ENCODE peak calls at places on chromosomes 2 and 18, in nine cellular contexts. A, T, U, D, V, I, Y, L and F are unnamed samples.

GRCh38 chr2:122167561-122167960 is 412.1 kb downstream of the TSN start:
- DNase-seq in A (no peak), T (no peak), U (no peak), D (no peak), V (no peak), I (no peak), Y (no peak), L (no peak), F (no peak)

GRCh38 chr2:3631851-3632659 is 25.9 kb upstream of the ALLC start:
- DNase-seq in A (peak), T (peak), U (no peak), D (no peak), V (no peak), I (no peak), Y (no peak), L (no peak), F (peak)

GRCh38 chr18:79723036-79723435 is 43.4 kb downstream of the CTDP1 start:
- DNase-seq in A (no peak), T (no peak), U (no peak), D (no peak), V (no peak), I (no peak), Y (peak), L (no peak), F (no peak)

GRCh38 chr2:145845207-145845894 is 1325.4 kb upstream of the ZEB2 start:
- DNase-seq in A (no peak), T (no peak), U (no peak), D (no peak), V (no peak), I (no peak), Y (no peak), L (no peak), F (no peak)

GRCh38 chr18:22229456-22230124 is 60.2 kb downstream of the GATA6 start:
- DNase-seq in A (no peak), T (no peak), U (no peak), D (no peak), V (no peak), I (no peak), Y (no peak), L (no peak), F (no peak)

GRCh38 chr2:69073928-69074575 is 61.1 kb downstream of the ANTXR1 start:
- DNase-seq in A (no peak), T (no peak), U (no peak), D (peak), V (no peak), I (no peak), Y (no peak), L (no peak), F (no peak)

GRCh38 chr18:79685281-79685680 is 5.7 kb downstream of the CTDP1 start:
- DNase-seq in A (no peak), T (no peak), U (no peak), D (no peak), V (no peak), I (no peak), Y (no peak), L (no peak), F (no peak)

GRCh38 chr2:39581866-39582265 is 83.9 kb upstream of the TMEM178A start:
- DNase-seq in A (no peak), T (no peak), U (no peak), D (no peak), V (no peak), I (no peak), Y (no peak), L (no peak), F (no peak)

GRCh38 chr2:195710407-195710806 is 53.4 kb downstream of the SLC39A10 start:
- DNase-seq in A (no peak), T (no peak), U (no peak), D (no peak), V (no peak), I (no peak), Y (no peak), L (no peak), F (no peak)

GRCh38 chr2:189149981-189150380 is 29.6 kb downstream of the COL5A2 start:
- DNase-seq in A (no peak), T (no peak), U (no peak), D (peak), V (no peak), I (no peak), Y (no peak), L (no peak), F (no peak)

GRCh38 chr2:189146553-189146952 is 33.0 kb downstream of the COL5A2 start:
- DNase-seq in A (no peak), T (no peak), U (no peak), D (no peak), V (no peak), I (no peak), Y (no peak), L (no peak), F (no peak)

GRCh38 chr2:189144700-189145211 is 34.8 kb downstream of the COL5A2 start:
- DNase-seq in A (no peak), T (no peak), U (no peak), D (no peak), V (no peak), I (no peak), Y (no peak), L (no peak), F (no peak)

GRCh38 chr2:189147989-189148388 is 31.6 kb downstream of the COL5A2 start:
- DNase-seq in A (no peak), T (no peak), U (no peak), D (no peak), V (no peak), I (no peak), Y (no peak), L (no peak), F (no peak)

DNA sequence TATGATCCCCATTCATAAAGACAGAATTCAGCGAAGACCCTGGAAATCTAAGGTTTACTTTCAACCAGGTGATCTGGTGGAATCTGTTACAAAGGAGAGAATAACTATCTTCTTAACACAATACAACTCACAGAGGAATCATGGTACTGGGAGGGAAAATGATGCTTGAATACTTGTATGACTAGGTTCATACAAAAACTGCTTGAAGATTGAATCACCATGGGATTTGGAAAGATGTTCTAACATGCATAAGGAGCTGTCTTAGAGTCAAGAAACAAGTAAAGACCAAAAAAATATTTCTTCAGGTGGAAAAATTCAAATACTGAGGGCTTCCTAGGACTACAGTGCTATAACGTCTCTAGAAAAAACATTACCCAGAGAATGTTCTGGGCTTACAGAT is 32.2 kb downstream of the COL5A2 start:
- DNase-seq in A (no peak), T (no peak), U (no peak), D (no peak), V (no peak), I (no peak), Y (no peak), L (no peak), F (no peak)
- H3K27ac ChIP-seq in A (no peak), T (no peak), U (no peak), D (no peak), V (no peak), I (no peak), Y (no peak), L (no peak), F (no peak)

GRCh38 chr18:13570216-13570615 is 156.1 kb downstream of the FAM210A start:
- DNase-seq in A (no peak), T (no peak), U (no peak), D (no peak), V (no peak), I (no peak), Y (no peak), L (no peak), F (no peak)
- H3K27ac ChIP-seq in A (no peak), T (no peak), U (no peak), D (no peak), V (no peak), I (no peak), Y (no peak), L (no peak), F (no peak)

GRCh38 chr2:160411167-160411566 is 82.4 kb downstream of the RBMS1 start:
- DNase-seq in A (no peak), T (no peak), U (no peak), D (peak), V (no peak), I (no peak), Y (no peak), L (peak), F (no peak)
- H3K27ac ChIP-seq in A (peak), T (no peak), U (peak), D (no peak), V (peak), I (peak), Y (peak), L (peak), F (peak)

GRCh38 chr2:43579275-43579981 is 16.4 kb downstream of the THADA start:
- DNase-seq in A (no peak), T (no peak), U (no peak), D (no peak), V (no peak), I (no peak), Y (no peak), L (no peak), F (no peak)

GRCh38 chr2:43576983-43577892 is 18.6 kb downstream of the THADA start:
- DNase-seq in A (no peak), T (no peak), U (no peak), D (peak), V (no peak), I (no peak), Y (no peak), L (peak), F (no peak)
- H3K27ac ChIP-seq in A (peak), T (no peak), U (peak), D (no peak), V (peak), I (no peak), Y (no peak), L (no peak), F (no peak)

GRCh38 chr2:42765686-42766085 is 1.8 kb upstream of the OXER1 start:
- DNase-seq in A (no peak), T (no peak), U (no peak), D (no peak), V (no peak), I (no peak), Y (no peak), L (no peak), F (no peak)
- H3K27ac ChIP-seq in A (no peak), T (no peak), U (no peak), D (no peak), V (no peak), I (no peak), Y (no peak), L (no peak), F (no peak)

DNA sequence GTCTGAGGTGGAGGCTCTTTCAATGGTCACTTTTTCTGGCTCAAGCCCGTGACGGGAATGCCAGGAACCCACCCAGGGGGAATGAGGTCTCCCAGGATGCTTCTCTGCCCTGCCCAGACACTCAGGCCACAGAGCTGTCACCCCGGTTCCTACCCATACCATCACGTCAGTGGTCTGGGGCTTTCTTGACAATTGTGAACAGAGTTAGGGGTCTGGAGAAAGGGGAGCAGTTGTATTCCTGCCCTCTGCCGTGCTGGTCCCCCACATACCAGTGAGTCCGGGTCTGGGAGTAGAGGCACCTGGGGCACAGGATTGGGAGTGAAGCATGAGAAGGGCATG is 97.2 kb downstream of the B3GNT2 start:
- DNase-seq in A (no peak), T (no peak), U (no peak), D (no peak), V (no peak), I (no peak), Y (no peak), L (no peak), F (no peak)
- H3K27ac ChIP-seq in A (peak), T (peak), U (no peak), D (peak), V (peak), I (peak), Y (peak), L (no peak), F (peak)